ENCODE peak calls at places on chromosomes 5 and 9, in four cellular contexts. Q is GM12878, N is H1, P is SK-N-SH. E is an unnamed sample.

GRCh38 chr9:134629061-134629585 is 12.5 kb upstream of the COL5A1 start:
- DNase-seq in N (no peak), Q (no peak), P (no peak), E (no peak)

GRCh38 chr9:91734371-91734981 is 215.6 kb downstream of the ROR2 start:
- DNase-seq in N (peak; percentile 23), P (peak; percentile 88), Q (no peak), E (peak; percentile 84)

GRCh38 chr9:112705773-112706427 is 12.0 kb downstream of the INIP start:
- DNase-seq in Q (no peak), N (no peak), P (peak; percentile 14), E (no peak)

GRCh38 chr5:108531367-108532211 is 149.7 kb upstream of the FBXL17 start:
- DNase-seq in P (no peak), Q (no peak), N (no peak), E (peak; percentile 88)

GRCh38 chr5:139470821-139471300 is at the start of gene SMIM33:
- DNase-seq in P (no peak), Q (no peak), N (no peak), E (no peak)

GRCh38 chr9:127194881-127195713 is 69.5 kb upstream of the GARNL3 start:
- DNase-seq in Q (no peak), P (no peak), N (no peak), E (no peak)

GRCh38 chr5:158261669-158262367 is 402.9 kb upstream of the CLINT1 start:
- DNase-seq in Q (no peak), N (no peak), P (no peak), E (no peak)

GRCh38 chr5:7805379-7805778 is 45.6 kb downstream of the CFAP90 start:
- DNase-seq in N (no peak), P (no peak), Q (no peak), E (no peak)

GRCh38 chr9:136107155-136107952 is 11.3 kb downstream of the TMEM250 start:
- DNase-seq in Q (no peak), P (peak; percentile 60), N (no peak), E (peak; percentile 73)

GRCh38 chr9:86500667-86501435 is 146.6 kb upstream of the TUT7 start:
- DNase-seq in P (no peak), Q (no peak), N (no peak), E (no peak)

GRCh38 chr5:172841258-172841657 is 7.2 kb downstream of the ERGIC1 start:
- DNase-seq in N (no peak), P (no peak), Q (no peak), E (no peak)

GRCh38 chr5:26031481-26031880 is 1006.9 kb downstream of the CDH9 start:
- DNase-seq in Q (no peak), N (no peak), P (no peak), E (no peak)

GRCh38 chr5:34652466-34652865 is 3.7 kb upstream of the RAI14 start:
- DNase-seq in P (no peak), N (no peak), Q (no peak), E (no peak)

GRCh38 chr5:41637869-41638268 is 127.5 kb upstream of the PLCXD3 start:
- DNase-seq in N (no peak), Q (no peak), P (no peak), E (no peak)

GRCh38 chr5:114122852-114123251 is 239.0 kb upstream of the KCNN2 start:
- DNase-seq in P (no peak), Q (no peak), N (no peak), E (no peak)

GRCh38 chr9:134835987-134836386 is 44.6 kb upstream of the FCN2 start:
- DNase-seq in N (no peak), P (no peak), Q (no peak), E (no peak)

GRCh38 chr5:156824800-156825199 is 25.3 kb upstream of the PPP1R2B start:
- DNase-seq in Q (no peak), N (no peak), P (peak; percentile 23), E (no peak)

DNA sequence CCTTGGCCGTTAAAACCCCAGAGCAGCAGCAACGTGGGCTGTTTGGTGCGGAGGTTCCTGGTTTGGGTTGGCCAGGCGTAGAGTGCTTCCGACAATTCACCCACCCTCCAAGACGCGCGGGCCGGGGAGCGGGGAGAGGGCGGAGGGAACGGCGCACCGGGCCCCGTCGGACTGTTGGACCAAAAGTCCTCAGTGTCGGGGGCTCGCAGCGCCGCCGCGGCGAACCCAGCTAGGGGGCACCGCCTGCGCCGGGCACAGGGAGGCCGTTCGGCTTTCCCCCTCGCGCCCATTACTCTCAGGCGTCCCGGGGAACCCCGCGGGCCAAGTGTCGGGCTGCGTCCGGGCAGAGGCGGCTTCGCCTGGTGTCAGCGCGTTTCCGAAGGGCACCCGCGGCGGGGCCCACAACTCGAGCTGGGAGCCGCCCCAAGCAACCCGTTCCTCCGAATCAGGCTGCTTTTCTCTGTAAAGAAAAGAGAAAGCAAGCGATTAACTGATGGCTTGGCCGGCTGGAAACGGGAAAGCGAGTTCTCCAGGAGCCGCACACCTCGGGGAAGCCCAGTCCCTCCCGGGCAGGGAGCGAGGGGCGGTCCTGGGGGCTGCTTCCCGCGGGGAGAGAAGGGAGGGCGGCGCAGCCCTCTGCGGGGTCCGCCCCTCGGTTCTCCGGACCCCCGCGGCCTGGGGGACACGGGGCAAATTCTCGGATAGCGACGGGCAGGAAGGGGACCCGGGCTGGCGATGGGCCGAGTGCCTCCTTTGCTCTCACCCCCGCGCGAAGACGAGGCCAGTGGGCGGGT is 145.5 kb downstream of the ERCC6L2 start:
- DNase-seq in P (peak; percentile 86), N (no peak), Q (no peak), E (no peak)
- TF ChIP-seq NRF1 in P (no peak), N (no peak), Q (no peak), E (no peak)

DNA sequence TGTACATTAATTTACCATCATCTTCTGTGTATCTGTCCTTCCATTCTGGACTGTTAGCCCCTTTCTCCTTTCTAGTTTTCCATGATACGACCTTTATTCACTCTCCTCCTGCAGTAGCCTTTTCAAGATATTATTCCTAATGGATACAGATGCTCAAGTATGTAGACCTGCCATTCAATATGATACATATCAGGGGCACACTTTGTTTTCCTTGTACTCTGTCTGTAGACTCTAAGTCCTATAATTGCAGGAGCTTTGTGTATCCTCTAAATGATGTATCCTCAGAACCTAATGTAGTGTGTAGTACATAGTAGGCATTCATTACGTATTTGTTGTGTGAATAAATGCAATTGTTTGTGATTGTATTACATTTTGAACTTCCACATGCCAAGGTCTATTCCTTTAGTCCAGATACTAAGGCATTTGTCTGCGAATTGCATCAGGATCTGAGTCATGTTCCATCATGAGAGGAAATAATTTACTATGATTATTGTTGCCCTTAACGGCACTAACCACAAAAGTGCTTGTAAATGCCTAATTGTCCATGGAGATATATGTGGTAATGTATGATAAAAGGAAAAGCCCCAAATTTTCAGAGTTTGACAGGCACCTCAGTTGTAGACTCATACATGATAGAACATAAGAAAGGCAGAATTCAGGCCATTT is 57.1 kb upstream of the IZUMO3 start:
- DNase-seq in Q (no peak), P (no peak), N (no peak), E (no peak)
- TF ChIP-seq YY1 in Q (no peak), P (no peak), N (no peak), E (no peak)

DNA sequence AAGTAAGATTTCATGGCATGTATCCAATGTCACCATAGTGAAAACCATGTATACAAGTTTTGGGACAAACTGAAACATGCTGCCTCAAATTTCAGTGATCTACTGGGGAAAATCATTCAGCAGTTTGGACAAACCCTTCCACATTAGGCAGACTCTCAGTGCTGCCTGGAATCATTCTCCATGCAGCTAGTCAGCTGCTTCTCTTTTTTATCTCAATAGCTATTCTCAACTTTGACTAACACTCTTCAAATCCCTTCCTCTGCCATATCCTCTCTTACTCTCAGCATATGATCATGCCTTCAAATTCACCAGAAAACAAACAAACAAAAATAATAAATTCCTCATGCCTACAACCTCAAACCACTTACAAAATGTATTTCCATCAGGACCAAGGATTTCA is 323.3 kb downstream of the MAN2A1 start:
- DNase-seq in Q (no peak), N (no peak), P (no peak), E (no peak)
- TF ChIP-seq GABPA in Q (no peak), N (no peak), P (no peak), E (no peak)

DNA sequence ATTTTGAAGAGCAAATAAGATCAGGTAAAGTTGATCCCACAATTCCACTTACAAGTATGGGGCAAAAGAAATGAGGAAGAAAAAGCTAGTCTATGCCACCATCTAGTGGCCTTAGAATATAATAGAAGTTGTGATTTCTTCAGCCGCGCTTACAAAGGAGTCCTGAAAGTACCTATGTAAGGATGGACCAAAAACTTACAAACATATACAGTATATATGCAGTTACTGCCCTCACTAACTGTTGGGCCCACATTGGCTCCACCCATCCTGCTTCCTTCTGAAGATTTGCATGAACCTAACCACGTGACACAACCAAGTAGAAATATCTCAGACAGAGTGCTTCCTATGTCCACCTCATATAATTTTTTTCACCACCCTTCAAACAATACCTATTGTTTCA is 11.7 kb upstream of the OR13D1 start:
- DNase-seq in P (peak; percentile 25), N (no peak), Q (peak; percentile 7), E (peak; percentile 16)
- TF ChIP-seq NRF1 in P (no peak), N (no peak), Q (no peak), E (no peak)

GRCh38 chr5:74085186-74085585 is 459.2 kb downstream of the ARHGEF28 start:
- DNase-seq in Q (no peak), P (no peak), N (no peak), E (no peak)

GRCh38 chr5:74083096-74083495 is 457.1 kb downstream of the ARHGEF28 start:
- DNase-seq in P (no peak), N (no peak), Q (no peak), E (no peak)

GRCh38 chr5:74082504-74082903 is 456.5 kb downstream of the ARHGEF28 start:
- DNase-seq in N (no peak), P (no peak), Q (no peak), E (no peak)

GRCh38 chr5:74081126-74081525 is 455.1 kb downstream of the ARHGEF28 start:
- DNase-seq in P (no peak), N (no peak), Q (no peak), E (no peak)

GRCh38 chr5:74085782-74086181 is 459.8 kb downstream of the ARHGEF28 start:
- DNase-seq in P (no peak), Q (no peak), N (no peak), E (no peak)
- TF ChIP-seq YY1 in P (no peak), Q (no peak), N (no peak), E (no peak)

GRCh38 chr5:178221203-178221771 is 11.3 kb downstream of the PHYKPL start:
- DNase-seq in Q (no peak), N (no peak), P (no peak), E (no peak)
- TF ChIP-seq GABPA in Q (no peak), N (no peak), P (no peak), E (no peak)

GRCh38 chr5:65364907-65365306 is 116.8 kb downstream of the ADAMTS6 start:
- DNase-seq in N (no peak), Q (no peak), P (no peak), E (no peak)
- TF ChIP-seq NRF1 in N (no peak), Q (no peak), P (no peak), E (no peak)

DNA sequence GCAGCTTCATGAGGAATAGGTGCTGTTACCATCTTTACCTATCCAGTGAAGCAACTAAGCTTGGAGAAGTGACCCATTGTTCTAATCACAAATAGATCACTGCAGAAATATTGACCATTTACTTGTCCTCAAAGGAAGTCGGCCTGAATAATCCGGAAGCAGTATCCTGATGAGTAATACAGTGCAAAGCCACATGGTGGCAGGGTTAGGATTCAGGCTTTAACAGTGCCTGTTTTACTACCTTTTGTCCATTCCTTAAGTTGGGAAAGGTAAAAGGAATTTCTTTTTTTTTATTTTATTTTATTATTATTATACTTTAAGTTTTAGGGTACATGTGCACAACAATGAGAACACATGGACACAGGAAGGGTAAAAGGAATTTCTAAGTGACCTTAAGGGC is 336.3 kb downstream of the KDM4C start:
- DNase-seq in N (no peak), P (peak; percentile 17), Q (no peak), E (peak; percentile 9)
- TF ChIP-seq YY1 in N (no peak), P (no peak), Q (no peak), E (no peak)

GRCh38 chr9:89902450-89902849 is 297.6 kb downstream of the GADD45G start:
- DNase-seq in Q (no peak), P (no peak), N (no peak), E (no peak)
- TF ChIP-seq GABPA in Q (no peak), P (no peak), N (no peak), E (no peak)

E was measured in K562.